ENCODE peak calls at places on chromosomes 5 and 9, in eight cellular contexts. One of them, this sample, is unnamed.

GRCh38 chr5:136025900-136026299 is 2.9 kb upstream of the TGFBI start:
- DNase-seq in PC-3: no peak
- DNase-seq in psoas muscle: no peak
- DNase-seq in lung microvascular endothelial cell: no peak
- DNase-seq in right atrium auricular region: no peak
- DNase-seq in activated CD8-positive, alpha-beta memory T cell treated with anti-CD3 and anti-CD28 coated beads for 24 hours: no peak
- DNase-seq in NCI-H1092: no peak
- DNase-seq in dermis blood vessel endothelial cell: no peak
- DNase-seq in this sample: peak

GRCh38 chr5:169745441-169746146 is 108.5 kb downstream of the DOCK2 start:
- DNase-seq in right atrium auricular region: no peak
- DNase-seq in PC-3: peak
- DNase-seq in dermis blood vessel endothelial cell: no peak
- DNase-seq in NCI-H1092: no peak
- DNase-seq in lung microvascular endothelial cell: no peak
- DNase-seq in psoas muscle: no peak
- DNase-seq in activated CD8-positive, alpha-beta memory T cell treated with anti-CD3 and anti-CD28 coated beads for 24 hours: no peak
- DNase-seq in this sample: no peak

GRCh38 chr5:132473019-132473531 is 17.5 kb downstream of the IRF1 start:
- DNase-seq in right atrium auricular region: no peak
- DNase-seq in activated CD8-positive, alpha-beta memory T cell treated with anti-CD3 and anti-CD28 coated beads for 24 hours: peak
- DNase-seq in dermis blood vessel endothelial cell: no peak
- DNase-seq in PC-3: no peak
- DNase-seq in NCI-H1092: no peak
- DNase-seq in lung microvascular endothelial cell: no peak
- DNase-seq in psoas muscle: no peak
- DNase-seq in this sample: no peak

GRCh38 chr5:125536582-125536981 is 790.1 kb upstream of the ZNF608 start:
- DNase-seq in activated CD8-positive, alpha-beta memory T cell treated with anti-CD3 and anti-CD28 coated beads for 24 hours: no peak
- DNase-seq in psoas muscle: no peak
- DNase-seq in dermis blood vessel endothelial cell: no peak
- DNase-seq in PC-3: no peak
- DNase-seq in NCI-H1092: no peak
- DNase-seq in right atrium auricular region: no peak
- DNase-seq in lung microvascular endothelial cell: no peak
- DNase-seq in this sample: no peak

GRCh38 chr5:66807743-66808142 is 211.6 kb downstream of the MAST4 start:
- DNase-seq in PC-3: peak
- DNase-seq in NCI-H1092: peak
- DNase-seq in activated CD8-positive, alpha-beta memory T cell treated with anti-CD3 and anti-CD28 coated beads for 24 hours: no peak
- DNase-seq in dermis blood vessel endothelial cell: peak
- DNase-seq in right atrium auricular region: no peak
- DNase-seq in psoas muscle: no peak
- DNase-seq in lung microvascular endothelial cell: peak
- DNase-seq in this sample: no peak

GRCh38 chr5:169107316-169107715 is 193.6 kb downstream of the SLIT3 start:
- DNase-seq in lung microvascular endothelial cell: no peak
- DNase-seq in PC-3: no peak
- DNase-seq in psoas muscle: no peak
- DNase-seq in activated CD8-positive, alpha-beta memory T cell treated with anti-CD3 and anti-CD28 coated beads for 24 hours: no peak
- DNase-seq in right atrium auricular region: no peak
- DNase-seq in dermis blood vessel endothelial cell: no peak
- DNase-seq in NCI-H1092: no peak
- DNase-seq in this sample: no peak

GRCh38 chr5:53507013-53507412 is 26.6 kb downstream of the FST start:
- DNase-seq in dermis blood vessel endothelial cell: no peak
- DNase-seq in NCI-H1092: no peak
- DNase-seq in activated CD8-positive, alpha-beta memory T cell treated with anti-CD3 and anti-CD28 coated beads for 24 hours: no peak
- DNase-seq in lung microvascular endothelial cell: no peak
- DNase-seq in psoas muscle: no peak
- DNase-seq in right atrium auricular region: no peak
- DNase-seq in PC-3: no peak
- DNase-seq in this sample: no peak

GRCh38 chr5:76716456-76717157 is 681 bp downstream of the F2R start:
- DNase-seq in right atrium auricular region: no peak
- DNase-seq in activated CD8-positive, alpha-beta memory T cell treated with anti-CD3 and anti-CD28 coated beads for 24 hours: peak
- DNase-seq in PC-3: no peak
- DNase-seq in lung microvascular endothelial cell: peak
- DNase-seq in NCI-H1092: no peak
- DNase-seq in psoas muscle: no peak
- DNase-seq in dermis blood vessel endothelial cell: peak
- DNase-seq in this sample: no peak

GRCh38 chr5:134145779-134146581 is 30.8 kb downstream of the SKP1 start:
- DNase-seq in NCI-H1092: peak
- DNase-seq in PC-3: peak
- DNase-seq in right atrium auricular region: peak
- DNase-seq in dermis blood vessel endothelial cell: peak
- DNase-seq in lung microvascular endothelial cell: peak
- DNase-seq in psoas muscle: peak
- DNase-seq in activated CD8-positive, alpha-beta memory T cell treated with anti-CD3 and anti-CD28 coated beads for 24 hours: peak
- DNase-seq in this sample: peak

GRCh38 chr9:120344230-120344629 is 235.7 kb downstream of the CDK5RAP2 start:
- DNase-seq in right atrium auricular region: no peak
- DNase-seq in dermis blood vessel endothelial cell: no peak
- DNase-seq in PC-3: peak
- DNase-seq in lung microvascular endothelial cell: no peak
- DNase-seq in activated CD8-positive, alpha-beta memory T cell treated with anti-CD3 and anti-CD28 coated beads for 24 hours: no peak
- DNase-seq in NCI-H1092: no peak
- DNase-seq in psoas muscle: no peak
- DNase-seq in this sample: no peak

GRCh38 chr5:168706655-168707069 is 127.5 kb upstream of the PANK3 start:
- DNase-seq in right atrium auricular region: no peak
- DNase-seq in PC-3: peak
- DNase-seq in NCI-H1092: peak
- DNase-seq in lung microvascular endothelial cell: peak
- DNase-seq in activated CD8-positive, alpha-beta memory T cell treated with anti-CD3 and anti-CD28 coated beads for 24 hours: no peak
- DNase-seq in psoas muscle: no peak
- DNase-seq in dermis blood vessel endothelial cell: peak
- DNase-seq in this sample: no peak

GRCh38 chr5:73447234-73448071 is 1.1 kb downstream of the FOXD1 start:
- DNase-seq in PC-3: peak
- DNase-seq in NCI-H1092: peak
- DNase-seq in right atrium auricular region: no peak
- DNase-seq in lung microvascular endothelial cell: peak
- DNase-seq in psoas muscle: peak
- DNase-seq in activated CD8-positive, alpha-beta memory T cell treated with anti-CD3 and anti-CD28 coated beads for 24 hours: peak
- DNase-seq in dermis blood vessel endothelial cell: peak
- DNase-seq in this sample: no peak

GRCh38 chr9:90219548-90220118 is 423.0 kb downstream of the DIRAS2 start:
- DNase-seq in psoas muscle: no peak
- DNase-seq in NCI-H1092: no peak
- DNase-seq in right atrium auricular region: no peak
- DNase-seq in PC-3: peak
- DNase-seq in lung microvascular endothelial cell: no peak
- DNase-seq in activated CD8-positive, alpha-beta memory T cell treated with anti-CD3 and anti-CD28 coated beads for 24 hours: no peak
- DNase-seq in dermis blood vessel endothelial cell: no peak
- DNase-seq in this sample: no peak

GRCh38 chr5:173714551-173715428 is 98.3 kb upstream of the BOD1 start:
- DNase-seq in NCI-H1092: no peak
- DNase-seq in right atrium auricular region: no peak
- DNase-seq in dermis blood vessel endothelial cell: no peak
- DNase-seq in activated CD8-positive, alpha-beta memory T cell treated with anti-CD3 and anti-CD28 coated beads for 24 hours: no peak
- DNase-seq in lung microvascular endothelial cell: no peak
- DNase-seq in PC-3: peak
- DNase-seq in psoas muscle: no peak
- DNase-seq in this sample: no peak

GRCh38 chr5:34791761-34792244 is 47.2 kb upstream of the TTC23L start:
- DNase-seq in right atrium auricular region: no peak
- DNase-seq in lung microvascular endothelial cell: no peak
- DNase-seq in psoas muscle: no peak
- DNase-seq in NCI-H1092: no peak
- DNase-seq in dermis blood vessel endothelial cell: peak
- DNase-seq in activated CD8-positive, alpha-beta memory T cell treated with anti-CD3 and anti-CD28 coated beads for 24 hours: no peak
- DNase-seq in PC-3: no peak
- DNase-seq in this sample: no peak

GRCh38 chr5:20224046-20224445 is 236.0 kb upstream of the CDH18 start:
- DNase-seq in right atrium auricular region: no peak
- DNase-seq in psoas muscle: no peak
- DNase-seq in NCI-H1092: no peak
- DNase-seq in activated CD8-positive, alpha-beta memory T cell treated with anti-CD3 and anti-CD28 coated beads for 24 hours: no peak
- DNase-seq in lung microvascular endothelial cell: no peak
- DNase-seq in PC-3: no peak
- DNase-seq in dermis blood vessel endothelial cell: no peak
- DNase-seq in this sample: no peak

GRCh38 chr5:158832096-158832495 is 267.6 kb downstream of the EBF1 start:
- DNase-seq in dermis blood vessel endothelial cell: no peak
- DNase-seq in right atrium auricular region: no peak
- DNase-seq in NCI-H1092: no peak
- DNase-seq in lung microvascular endothelial cell: no peak
- DNase-seq in activated CD8-positive, alpha-beta memory T cell treated with anti-CD3 and anti-CD28 coated beads for 24 hours: no peak
- DNase-seq in psoas muscle: no peak
- DNase-seq in PC-3: peak
- DNase-seq in this sample: no peak

GRCh38 chr9:114373960-114374730 is 13.6 kb downstream of the AKNA start:
- DNase-seq in dermis blood vessel endothelial cell: no peak
- DNase-seq in PC-3: no peak
- DNase-seq in activated CD8-positive, alpha-beta memory T cell treated with anti-CD3 and anti-CD28 coated beads for 24 hours: no peak
- DNase-seq in right atrium auricular region: no peak
- DNase-seq in lung microvascular endothelial cell: no peak
- DNase-seq in NCI-H1092: no peak
- DNase-seq in psoas muscle: no peak
- DNase-seq in this sample: no peak

GRCh38 chr9:69455311-69455710 is 130.3 kb downstream of the ENTREP1 start:
- DNase-seq in lung microvascular endothelial cell: peak
- DNase-seq in right atrium auricular region: no peak
- DNase-seq in NCI-H1092: peak
- DNase-seq in activated CD8-positive, alpha-beta memory T cell treated with anti-CD3 and anti-CD28 coated beads for 24 hours: no peak
- DNase-seq in psoas muscle: no peak
- DNase-seq in dermis blood vessel endothelial cell: no peak
- DNase-seq in PC-3: no peak
- DNase-seq in this sample: no peak

GRCh38 chr9:99351647-99352046 is 129.6 kb downstream of the SEC61B start:
- DNase-seq in lung microvascular endothelial cell: no peak
- DNase-seq in psoas muscle: no peak
- DNase-seq in activated CD8-positive, alpha-beta memory T cell treated with anti-CD3 and anti-CD28 coated beads for 24 hours: no peak
- DNase-seq in NCI-H1092: no peak
- DNase-seq in right atrium auricular region: no peak
- DNase-seq in PC-3: no peak
- DNase-seq in dermis blood vessel endothelial cell: no peak
- DNase-seq in this sample: no peak

GRCh38 chr5:36777105-36777757 is 99.3 kb upstream of the NIPBL start:
- DNase-seq in right atrium auricular region: no peak
- DNase-seq in activated CD8-positive, alpha-beta memory T cell treated with anti-CD3 and anti-CD28 coated beads for 24 hours: no peak
- DNase-seq in PC-3: peak
- DNase-seq in dermis blood vessel endothelial cell: peak
- DNase-seq in NCI-H1092: peak
- DNase-seq in lung microvascular endothelial cell: peak
- DNase-seq in psoas muscle: no peak
- DNase-seq in this sample: no peak

GRCh38 chr5:38448553-38449350 is 107.7 kb downstream of the LIFR start:
- DNase-seq in activated CD8-positive, alpha-beta memory T cell treated with anti-CD3 and anti-CD28 coated beads for 24 hours: no peak
- DNase-seq in dermis blood vessel endothelial cell: no peak
- DNase-seq in PC-3: no peak
- DNase-seq in NCI-H1092: no peak
- DNase-seq in psoas muscle: no peak
- DNase-seq in lung microvascular endothelial cell: no peak
- DNase-seq in right atrium auricular region: no peak
- DNase-seq in this sample: no peak

GRCh38 chr5:15693933-15694332 is 194.0 kb downstream of the FBXL7 start:
- DNase-seq in lung microvascular endothelial cell: no peak
- DNase-seq in NCI-H1092: no peak
- DNase-seq in right atrium auricular region: no peak
- DNase-seq in activated CD8-positive, alpha-beta memory T cell treated with anti-CD3 and anti-CD28 coated beads for 24 hours: no peak
- DNase-seq in psoas muscle: no peak
- DNase-seq in PC-3: no peak
- DNase-seq in dermis blood vessel endothelial cell: no peak
- DNase-seq in this sample: no peak

GRCh38 chr5:151106509-151106908 is 25.7 kb upstream of the TNIP1 start:
- DNase-seq in right atrium auricular region: no peak
- DNase-seq in lung microvascular endothelial cell: no peak
- DNase-seq in PC-3: no peak
- DNase-seq in activated CD8-positive, alpha-beta memory T cell treated with anti-CD3 and anti-CD28 coated beads for 24 hours: no peak
- DNase-seq in NCI-H1092: no peak
- DNase-seq in dermis blood vessel endothelial cell: no peak
- DNase-seq in psoas muscle: no peak
- DNase-seq in this sample: no peak

GRCh38 chr5:179347581-179347980 is 2.3 kb upstream of the ADAMTS2 start:
- DNase-seq in NCI-H1092: no peak
- DNase-seq in activated CD8-positive, alpha-beta memory T cell treated with anti-CD3 and anti-CD28 coated beads for 24 hours: no peak
- DNase-seq in lung microvascular endothelial cell: no peak
- DNase-seq in psoas muscle: no peak
- DNase-seq in dermis blood vessel endothelial cell: no peak
- DNase-seq in right atrium auricular region: no peak
- DNase-seq in PC-3: no peak
- DNase-seq in this sample: no peak